ENCODE peak calls at places on chromosome 17, in seven cellular contexts. U, L, E, M, S, Z and X are unnamed samples.

GRCh38 chr17:82303944-82304808 is 13.2 kb downstream of the CD7 start:
- DNase-seq in U (peak), L (no peak), E (no peak), M (no peak), S (no peak), Z (no peak), X (no peak)

GRCh38 chr17:79114455-79115301 is 40.1 kb downstream of the ENGASE start:
- DNase-seq in U (no peak), L (no peak), E (no peak), M (peak), S (peak), Z (peak), X (no peak)

GRCh38 chr17:7839199-7839889 is 5.3 kb downstream of the KDM6B start:
- DNase-seq in U (peak), L (no peak), E (no peak), M (peak), S (peak), Z (peak), X (no peak)

GRCh38 chr17:15891348-15891747 is 53.6 kb upstream of the ADORA2B start:
- DNase-seq in U (peak), L (no peak), E (no peak), M (no peak), S (no peak), Z (no peak), X (no peak)

GRCh38 chr17:81084691-81085419 is 49.9 kb downstream of the BAIAP2 start:
- DNase-seq in U (no peak), L (no peak), E (no peak), M (no peak), S (no peak), Z (no peak), X (no peak)

GRCh38 chr17:81868674-81869220 is 2.4 kb downstream of the ARHGDIA start:
- DNase-seq in U (peak), L (no peak), E (no peak), M (no peak), S (peak), Z (peak), X (no peak)

GRCh38 chr17:80899402-80900268 is 92.0 kb upstream of the CHMP6 start:
- DNase-seq in U (peak), L (peak), E (peak), M (no peak), S (peak), Z (peak), X (peak)

GRCh38 chr17:8740486-8740885 is 4.2 kb downstream of the CCDC42 start:
- DNase-seq in U (no peak), L (peak), E (peak), M (no peak), S (no peak), Z (no peak), X (no peak)

GRCh38 chr17:48593840-48594411 is 347 bp upstream of the HOXB5 start:
- DNase-seq in U (peak), L (peak), E (peak), M (no peak), S (peak), Z (peak), X (peak)